ENCODE peak calls at places on chromosomes 6 and 20, in nine cellular contexts. R is Peyer's patch, Z is left ventricle myocardium inferior, V is Calu3, X is right lobe of liver, L is foreskin keratinocyte, E is osteocyte, N is WTC11, F is pancreas. W is an unnamed sample.

GRCh38 chr6:153957409-153957808 is 81.6 kb upstream of the OPRM1 start:
- DNase-seq in V (no peak), F (no peak), L (no peak), E (no peak), R (no peak), N (no peak), X (no peak), Z (no peak), W (no peak)

GRCh38 chr6:85451586-85452306 is 1.9 kb downstream of the NT5E start:
- DNase-seq in X (no peak), V (no peak), Z (no peak), R (no peak), F (no peak), N (no peak), L (no peak), E (no peak), W (no peak)

GRCh38 chr6:50829898-50830439 is 11.3 kb downstream of the TFAP2B start:
- DNase-seq in E (no peak), R (no peak), V (no peak), F (no peak), X (no peak), N (no peak), L (no peak), Z (no peak), W (no peak)

GRCh38 chr6:169215201-169215661 is 38.4 kb downstream of the THBS2 start:
- DNase-seq in N (no peak), L (no peak), X (no peak), E (peak; percentile 62), R (no peak), V (no peak), F (no peak), Z (no peak), W (no peak)

GRCh38 chr6:9138856-9139426 is 703.6 kb upstream of the SLC35B3 start:
- DNase-seq in Z (no peak), F (no peak), X (no peak), N (no peak), E (no peak), V (no peak), R (no peak), L (no peak), W (no peak)

GRCh38 chr20:8774412-8774811 is 294.5 kb upstream of the PLCB4 start:
- DNase-seq in F (no peak), V (no peak), L (no peak), X (no peak), N (no peak), R (no peak), Z (no peak), E (no peak), W (no peak)

GRCh38 chr20:40470313-40471260 is 218.4 kb downstream of the MAFB start:
- DNase-seq in V (no peak), L (no peak), E (no peak), F (no peak), X (no peak), N (no peak), Z (peak; percentile 30), R (no peak), W (no peak)

GRCh38 chr6:9766240-9766915 is 648.5 kb downstream of the TFAP2A start:
- DNase-seq in L (peak; percentile 62), R (no peak), V (no peak), Z (no peak), N (no peak), E (no peak), F (no peak), X (no peak), W (no peak)

DNA sequence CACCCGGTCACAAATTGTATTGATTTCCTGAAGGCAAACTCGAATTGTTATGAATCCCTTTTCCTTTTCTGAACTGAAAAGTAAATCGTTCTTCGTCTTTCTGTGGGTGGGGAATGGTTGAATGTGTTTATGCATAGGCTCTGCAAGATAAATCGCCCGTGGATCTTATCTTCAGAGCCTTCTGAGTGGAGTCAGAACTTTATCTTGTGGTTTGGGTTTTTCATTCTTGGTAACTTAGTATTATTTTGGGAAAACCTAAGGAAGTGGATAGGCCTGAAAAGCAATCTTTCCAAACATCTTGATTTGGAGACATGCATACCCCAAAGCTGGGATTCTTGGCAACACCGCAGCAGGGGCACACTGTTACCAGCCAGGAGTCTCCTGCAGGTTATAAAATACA is 122.4 kb downstream of the MAP3K7 start:
- DNase-seq in L (no peak), E (no peak), N (no peak), Z (no peak), F (no peak), V (no peak), X (no peak), R (no peak), W (no peak)
- TF ChIP-seq CTCF in L (no peak), E (no peak), N (no peak), Z (no peak), F (no peak), V (no peak), X (no peak), R (no peak), W (no peak)

GRCh38 chr6:4844108-4844507 is 67.9 kb downstream of the CDYL start:
- DNase-seq in Z (no peak), N (peak; percentile 74), L (no peak), X (no peak), R (no peak), E (no peak), F (no peak), V (no peak), W (no peak)

GRCh38 chr6:4840169-4840568 is 64.0 kb downstream of the CDYL start:
- DNase-seq in Z (no peak), E (no peak), L (no peak), R (no peak), X (no peak), N (no peak), F (no peak), V (no peak), W (no peak)
- TF ChIP-seq CTCF in Z (no peak), E (no peak), L (no peak), R (no peak), X (no peak), N (no peak), F (no peak), V (no peak), W (no peak)

GRCh38 chr20:14633507-14633906 is 296.1 kb upstream of the FLRT3 start:
- DNase-seq in F (no peak), X (no peak), R (no peak), Z (no peak), E (no peak), L (no peak), N (no peak), V (no peak), W (no peak)

GRCh38 chr20:14631011-14631410 is 293.6 kb upstream of the FLRT3 start:
- DNase-seq in N (no peak), X (no peak), F (no peak), E (no peak), Z (no peak), R (no peak), L (no peak), V (no peak), W (no peak)

GRCh38 chr20:14634666-14635065 is 297.3 kb upstream of the FLRT3 start:
- DNase-seq in V (no peak), L (peak; percentile 48), F (no peak), Z (no peak), E (no peak), R (no peak), X (no peak), N (no peak), W (no peak)

GRCh38 chr20:14637441-14637840 is 300.0 kb upstream of the FLRT3 start:
- DNase-seq in E (no peak), F (no peak), Z (no peak), N (no peak), L (no peak), X (no peak), V (no peak), R (no peak), W (no peak)

GRCh38 chr20:14632906-14633305 is 295.5 kb upstream of the FLRT3 start:
- DNase-seq in R (no peak), X (no peak), L (no peak), N (peak; percentile 21), F (no peak), V (no peak), E (no peak), Z (peak; percentile 14), W (no peak)
- TF ChIP-seq CTCF in R (no peak), X (no peak), L (no peak), N (no peak), F (no peak), V (no peak), E (no peak), Z (peak; percentile 15), W (no peak)

DNA sequence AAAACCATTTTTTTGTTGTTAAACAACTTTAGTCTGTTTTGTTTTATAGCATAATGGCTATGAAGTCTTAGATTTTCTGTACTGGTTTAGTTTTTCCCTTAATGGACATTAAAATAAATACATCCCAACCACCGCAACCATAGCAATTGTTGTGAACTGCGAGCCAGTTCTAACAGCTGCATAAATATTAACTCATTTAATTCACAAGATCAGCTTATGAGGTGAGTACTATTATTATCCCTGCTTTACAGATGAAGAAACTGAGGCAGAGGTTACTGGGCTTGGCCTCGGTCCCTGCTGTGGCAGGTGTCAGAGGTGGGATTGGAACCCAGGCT is 23.1 kb downstream of the MOCS3 start:
- DNase-seq in X (no peak), L (no peak), V (no peak), E (no peak), N (no peak), F (no peak), Z (no peak), R (no peak), W (no peak)
- TF ChIP-seq CTCF in X (no peak), L (no peak), V (no peak), E (no peak), N (peak; percentile 7), F (no peak), Z (no peak), R (no peak), W (peak; percentile 36)

DNA sequence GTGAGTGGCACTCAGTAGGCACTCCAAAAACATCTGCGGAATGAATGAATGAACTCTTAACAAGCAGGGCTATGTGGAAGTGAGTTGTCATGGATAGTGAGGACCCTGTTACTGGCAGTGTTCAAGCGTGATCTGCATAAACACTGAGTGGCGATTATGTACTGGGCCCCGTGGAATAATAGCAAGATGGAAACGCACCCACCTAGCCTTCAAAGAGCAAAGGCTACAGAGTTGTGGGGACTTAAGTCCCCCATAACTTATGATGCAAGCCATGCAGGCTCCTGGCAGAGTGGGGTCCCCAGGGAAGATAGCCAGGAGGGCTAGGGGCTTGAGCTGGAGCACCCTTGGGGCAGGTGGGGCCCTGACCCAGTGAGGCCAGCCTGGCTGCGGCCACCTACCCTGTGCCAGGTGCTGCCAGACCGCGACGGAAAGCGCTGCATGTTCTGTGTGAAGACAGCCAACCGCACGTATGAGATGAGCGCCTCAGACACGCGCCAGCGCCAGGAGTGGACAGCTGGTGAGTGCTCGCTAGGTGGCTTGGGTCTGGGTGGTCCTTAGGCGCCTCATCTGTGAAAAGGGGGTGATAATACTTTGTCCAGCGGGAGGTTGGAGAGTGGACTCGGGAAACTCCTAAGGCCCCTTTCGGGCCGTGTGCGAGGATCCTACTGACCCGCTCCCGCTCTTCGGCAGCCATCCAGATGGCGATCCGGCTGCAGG is 20.0 kb downstream of the DEF6 start:
- DNase-seq in N (no peak), L (no peak), E (no peak), Z (no peak), F (peak; percentile 42), V (no peak), R (peak; percentile 53), X (no peak), W (no peak)
- TF ChIP-seq CTCF in N (no peak), L (no peak), E (no peak), Z (no peak), F (no peak), V (peak; percentile 17), R (no peak), X (no peak), W (no peak)

GRCh38 chr20:50053790-50054547 is 59.0 kb downstream of the UBE2V1 start:
- DNase-seq in N (no peak), V (peak; percentile 38), X (no peak), F (no peak), R (no peak), Z (no peak), L (no peak), E (no peak), W (no peak)
- TF ChIP-seq CTCF in N (no peak), V (no peak), X (no peak), F (no peak), R (no peak), Z (no peak), L (no peak), E (no peak), W (no peak)